ENCODE peak calls at places on chromosomes 5 and 9, in five cellular contexts. One of them, this sample, is unnamed.

GRCh38 chr9:947985-948384 is 28.5 kb upstream of the DMRT3 start:
- DNase-seq in SK-N-SH: no peak
- DNase-seq in HCT116: no peak
- DNase-seq in GM23338: no peak
- DNase-seq in Panc1: no peak
- DNase-seq in this sample: no peak

GRCh38 chr5:14250094-14250777 is 107.1 kb downstream of the TRIO start:
- DNase-seq in SK-N-SH: peak
- DNase-seq in HCT116: no peak
- DNase-seq in GM23338: peak
- DNase-seq in Panc1: no peak
- DNase-seq in this sample: no peak

GRCh38 chr9:124756011-124756410 is 15.1 kb downstream of the NR6A1 start:
- DNase-seq in SK-N-SH: no peak
- DNase-seq in HCT116: no peak
- DNase-seq in GM23338: no peak
- DNase-seq in Panc1: no peak
- DNase-seq in this sample: no peak

GRCh38 chr9:105126233-105126632 is 118.2 kb upstream of the SLC44A1 start:
- DNase-seq in SK-N-SH: no peak
- DNase-seq in HCT116: no peak
- DNase-seq in GM23338: no peak
- DNase-seq in Panc1: no peak
- DNase-seq in this sample: no peak

GRCh38 chr5:135829681-135830383 is 4.6 kb upstream of the SLC25A48 start:
- DNase-seq in SK-N-SH: peak
- DNase-seq in HCT116: peak
- DNase-seq in GM23338: peak
- DNase-seq in Panc1: peak
- DNase-seq in this sample: peak

GRCh38 chr9:4197548-4197947 is 102.3 kb downstream of the GLIS3 start:
- DNase-seq in SK-N-SH: peak
- DNase-seq in HCT116: no peak
- DNase-seq in GM23338: peak
- DNase-seq in Panc1: no peak
- DNase-seq in this sample: peak

GRCh38 chr5:11082546-11082945 is 321.5 kb upstream of the DAP start:
- DNase-seq in SK-N-SH: no peak
- DNase-seq in HCT116: no peak
- DNase-seq in GM23338: no peak
- DNase-seq in Panc1: no peak
- DNase-seq in this sample: no peak

GRCh38 chr5:174793684-174794328 is 69.4 kb downstream of the MSX2 start:
- DNase-seq in SK-N-SH: peak
- DNase-seq in HCT116: peak
- DNase-seq in GM23338: peak
- DNase-seq in Panc1: peak
- DNase-seq in this sample: peak

GRCh38 chr9:23493219-23493618 is 332.8 kb downstream of the ELAVL2 start:
- DNase-seq in SK-N-SH: no peak
- DNase-seq in HCT116: no peak
- DNase-seq in GM23338: no peak
- DNase-seq in Panc1: no peak
- DNase-seq in this sample: no peak

GRCh38 chr5:84494453-84494852 is 109.8 kb upstream of the EDIL3 start:
- DNase-seq in SK-N-SH: no peak
- DNase-seq in HCT116: no peak
- DNase-seq in GM23338: no peak
- DNase-seq in Panc1: no peak
- DNase-seq in this sample: no peak

GRCh38 chr5:142110046-142110531 is 1.5 kb downstream of the NDFIP1 start:
- DNase-seq in SK-N-SH: peak
- DNase-seq in HCT116: no peak
- DNase-seq in GM23338: no peak
- DNase-seq in Panc1: no peak
- DNase-seq in this sample: no peak

GRCh38 chr5:55146543-55147151 is 13.3 kb upstream of the GPX8 start:
- DNase-seq in SK-N-SH: peak
- DNase-seq in HCT116: peak
- DNase-seq in GM23338: peak
- DNase-seq in Panc1: peak
- DNase-seq in this sample: peak

GRCh38 chr5:167440846-167441245 is 850.6 kb upstream of the WWC1 start:
- DNase-seq in SK-N-SH: no peak
- DNase-seq in HCT116: no peak
- DNase-seq in GM23338: no peak
- DNase-seq in Panc1: no peak
- DNase-seq in this sample: no peak

GRCh38 chr5:30838936-30839511 is 354.5 kb upstream of the CDH6 start:
- DNase-seq in SK-N-SH: no peak
- DNase-seq in HCT116: no peak
- DNase-seq in GM23338: no peak
- DNase-seq in Panc1: no peak
- DNase-seq in this sample: no peak

GRCh38 chr9:108444400-108445358 is 411.1 kb downstream of the ACTL7B start:
- DNase-seq in SK-N-SH: no peak
- DNase-seq in HCT116: peak
- DNase-seq in GM23338: no peak
- DNase-seq in Panc1: no peak
- DNase-seq in this sample: no peak

GRCh38 chr5:107783551-107783950 is 112.8 kb upstream of the EFNA5 start:
- DNase-seq in SK-N-SH: no peak
- DNase-seq in HCT116: no peak
- DNase-seq in GM23338: no peak
- DNase-seq in Panc1: no peak
- DNase-seq in this sample: no peak

GRCh38 chr5:45277860-45278259 is 418.3 kb downstream of the HCN1 start:
- DNase-seq in SK-N-SH: no peak
- DNase-seq in HCT116: peak
- DNase-seq in GM23338: no peak
- DNase-seq in Panc1: no peak
- DNase-seq in this sample: no peak

GRCh38 chr5:38613992-38614836 is 57.8 kb upstream of the LIFR start:
- DNase-seq in SK-N-SH: no peak
- DNase-seq in HCT116: peak
- DNase-seq in GM23338: peak
- DNase-seq in Panc1: no peak
- DNase-seq in this sample: no peak
- TF ChIP-seq POLR2AphosphoS5 in SK-N-SH: no peak
- TF ChIP-seq POLR2AphosphoS5 in HCT116: no peak
- TF ChIP-seq POLR2AphosphoS5 in GM23338: no peak
- TF ChIP-seq POLR2AphosphoS5 in Panc1: no peak
- TF ChIP-seq POLR2AphosphoS5 in this sample: no peak

GRCh38 chr9:35611230-35611797 is 6.3 kb downstream of the TESK1 start:
- DNase-seq in SK-N-SH: peak
- DNase-seq in HCT116: peak
- DNase-seq in GM23338: peak
- DNase-seq in Panc1: peak
- DNase-seq in this sample: peak
- TF ChIP-seq CTCF in SK-N-SH: peak
- TF ChIP-seq CTCF in HCT116: peak
- TF ChIP-seq CTCF in GM23338: peak
- TF ChIP-seq CTCF in Panc1: no peak
- TF ChIP-seq CTCF in this sample: peak

GRCh38 chr9:130271473-130271872 is 5.9 kb downstream of the HMCN2 start:
- DNase-seq in SK-N-SH: no peak
- DNase-seq in HCT116: no peak
- DNase-seq in GM23338: no peak
- DNase-seq in Panc1: no peak
- DNase-seq in this sample: no peak

GRCh38 chr9:130275156-130275555 is 9.6 kb downstream of the HMCN2 start:
- DNase-seq in SK-N-SH: no peak
- DNase-seq in HCT116: no peak
- DNase-seq in GM23338: no peak
- DNase-seq in Panc1: no peak
- DNase-seq in this sample: no peak

GRCh38 chr9:130276955-130277354 is 11.4 kb downstream of the HMCN2 start:
- DNase-seq in SK-N-SH: no peak
- DNase-seq in HCT116: no peak
- DNase-seq in GM23338: no peak
- DNase-seq in Panc1: no peak
- DNase-seq in this sample: no peak

GRCh38 chr9:130276121-130276520 is 10.6 kb downstream of the HMCN2 start:
- DNase-seq in SK-N-SH: no peak
- DNase-seq in HCT116: no peak
- DNase-seq in GM23338: no peak
- DNase-seq in Panc1: no peak
- DNase-seq in this sample: no peak
- TF ChIP-seq REST in SK-N-SH: no peak
- TF ChIP-seq REST in HCT116: no peak
- TF ChIP-seq REST in GM23338: no peak
- TF ChIP-seq REST in Panc1: no peak
- TF ChIP-seq REST in this sample: no peak

DNA sequence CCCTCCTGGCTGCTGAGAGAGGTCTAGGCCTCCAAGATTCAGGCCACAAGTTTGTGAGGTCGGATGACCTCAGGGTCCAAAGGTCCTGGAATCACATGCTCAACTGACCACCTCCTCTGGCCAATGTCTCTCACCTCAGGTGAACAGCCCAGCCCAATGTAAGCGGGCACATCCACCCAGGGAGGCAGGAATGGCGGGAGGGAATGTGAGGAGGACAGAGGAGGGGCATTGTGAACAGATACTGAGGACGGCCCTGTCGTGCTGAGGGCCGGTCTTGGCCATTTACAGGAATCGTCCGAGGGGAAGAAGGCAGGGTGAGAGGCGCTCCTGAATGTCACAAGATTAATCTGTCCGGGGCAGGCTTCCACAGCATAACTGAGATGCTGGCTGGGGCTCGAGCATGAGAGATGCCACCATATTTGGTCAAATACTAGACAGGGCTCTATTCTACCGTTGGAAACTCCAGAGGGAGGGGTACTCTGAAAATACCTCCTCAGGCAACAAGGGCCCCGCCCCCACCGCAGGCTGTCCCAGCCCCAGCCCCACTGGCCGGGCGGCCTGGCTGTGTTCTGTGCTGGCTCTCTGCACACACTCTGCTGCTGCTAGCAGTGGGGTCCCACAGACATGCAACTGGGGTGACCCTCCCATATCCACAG is 1.5 kb upstream of the IL17B start:
- DNase-seq in SK-N-SH: no peak
- DNase-seq in HCT116: no peak
- DNase-seq in GM23338: no peak
- DNase-seq in Panc1: no peak
- DNase-seq in this sample: no peak
- TF ChIP-seq POLR2AphosphoS5 in SK-N-SH: no peak
- TF ChIP-seq POLR2AphosphoS5 in HCT116: no peak
- TF ChIP-seq POLR2AphosphoS5 in GM23338: no peak
- TF ChIP-seq POLR2AphosphoS5 in Panc1: no peak
- TF ChIP-seq POLR2AphosphoS5 in this sample: no peak

GRCh38 chr5:17218353-17219005 is 1.0 kb downstream of the BASP1 start:
- DNase-seq in SK-N-SH: peak
- DNase-seq in HCT116: no peak
- DNase-seq in GM23338: peak
- DNase-seq in Panc1: no peak
- DNase-seq in this sample: peak

GRCh38 chr5:17216974-17217325 is 481 bp upstream of the BASP1 start:
- DNase-seq in SK-N-SH: no peak
- DNase-seq in HCT116: no peak
- DNase-seq in GM23338: peak
- DNase-seq in Panc1: no peak
- DNase-seq in this sample: peak

GRCh38 chr5:17213938-17214337 is 3.5 kb upstream of the BASP1 start:
- DNase-seq in SK-N-SH: no peak
- DNase-seq in HCT116: no peak
- DNase-seq in GM23338: no peak
- DNase-seq in Panc1: no peak
- DNase-seq in this sample: no peak

GRCh38 chr5:17217421-17218352 is at the start of gene BASP1:
- DNase-seq in SK-N-SH: peak
- DNase-seq in HCT116: no peak
- DNase-seq in GM23338: peak
- DNase-seq in Panc1: no peak
- DNase-seq in this sample: peak

GRCh38 chr5:17216176-17216973 is 1.1 kb upstream of the BASP1 start:
- DNase-seq in SK-N-SH: peak
- DNase-seq in HCT116: peak
- DNase-seq in GM23338: peak
- DNase-seq in Panc1: peak
- DNase-seq in this sample: peak
- TF ChIP-seq CTCF in SK-N-SH: peak
- TF ChIP-seq CTCF in HCT116: peak
- TF ChIP-seq CTCF in GM23338: peak
- TF ChIP-seq CTCF in Panc1: peak
- TF ChIP-seq CTCF in this sample: peak

GRCh38 chr5:123735384-123735783 is 223.4 kb downstream of the CSNK1G3 start:
- DNase-seq in SK-N-SH: no peak
- DNase-seq in HCT116: no peak
- DNase-seq in GM23338: no peak
- DNase-seq in Panc1: no peak
- DNase-seq in this sample: no peak

DNA sequence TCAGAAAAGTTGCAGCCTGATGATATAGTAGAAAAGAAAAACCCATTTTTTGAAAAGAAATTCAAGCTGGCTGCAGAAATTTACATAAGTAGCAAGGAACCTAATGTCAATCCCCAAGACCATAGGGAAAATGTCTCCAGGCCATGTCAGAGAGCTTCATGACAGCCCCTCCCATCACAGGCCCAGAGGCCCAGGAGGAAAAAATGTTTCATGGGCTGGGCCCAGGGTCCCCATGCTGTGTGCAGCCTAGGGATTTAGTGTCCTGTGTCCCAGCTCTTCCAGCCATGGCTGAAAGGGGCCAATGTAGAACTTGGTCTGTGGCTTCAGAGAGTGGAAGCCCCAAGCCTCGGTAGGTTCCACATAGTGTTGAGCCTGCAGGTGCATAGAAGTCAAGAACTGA is 220.3 kb downstream of the CSNK1G3 start:
- DNase-seq in SK-N-SH: no peak
- DNase-seq in HCT116: no peak
- DNase-seq in GM23338: peak
- DNase-seq in Panc1: no peak
- DNase-seq in this sample: no peak
- TF ChIP-seq REST in SK-N-SH: no peak
- TF ChIP-seq REST in HCT116: no peak
- TF ChIP-seq REST in GM23338: no peak
- TF ChIP-seq REST in Panc1: no peak
- TF ChIP-seq REST in this sample: no peak

DNA sequence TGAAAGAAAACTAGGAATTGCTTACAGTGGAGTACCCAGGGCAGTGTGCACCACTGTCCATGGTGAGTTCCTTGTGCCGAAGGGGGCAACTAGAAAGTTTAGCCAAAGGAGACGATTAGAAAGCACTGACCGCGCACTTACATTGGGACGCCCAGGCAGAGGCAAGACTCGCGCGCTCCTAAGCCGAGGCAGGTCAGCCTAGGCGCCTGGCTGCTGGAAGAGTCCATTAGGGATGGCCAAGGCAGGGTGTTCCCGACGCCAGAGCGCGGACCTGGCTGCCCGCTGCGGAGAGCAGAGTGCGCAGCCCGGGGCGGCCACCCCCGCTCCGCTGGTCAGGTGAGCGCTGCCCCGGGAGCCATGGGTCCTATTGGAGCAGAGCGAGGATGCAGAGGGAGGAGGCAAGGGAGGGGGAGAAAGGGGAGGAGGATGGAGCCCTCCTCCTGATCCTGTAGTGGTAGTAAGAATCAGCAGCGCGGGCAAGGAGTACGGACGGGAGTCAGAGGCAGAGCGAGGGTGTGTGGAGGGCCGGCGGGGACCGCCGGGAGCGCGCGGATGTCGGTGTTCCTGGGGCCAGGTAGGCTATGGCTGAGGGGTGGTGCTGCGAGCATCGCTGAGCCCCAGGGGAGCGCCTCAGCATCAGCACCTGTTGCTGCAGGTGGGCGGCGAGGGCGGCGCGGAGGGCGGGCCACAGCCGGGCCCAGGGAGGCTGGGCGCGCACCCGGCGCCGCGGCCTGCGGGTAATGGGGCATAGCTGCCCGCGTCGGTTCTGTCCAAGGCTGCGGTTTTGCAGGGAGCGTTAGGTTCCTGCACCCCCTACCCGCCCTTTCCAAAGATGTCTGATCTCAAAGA is at the start of gene ADGRV1:
- DNase-seq in SK-N-SH: peak
- DNase-seq in HCT116: peak
- DNase-seq in GM23338: peak
- DNase-seq in Panc1: no peak
- DNase-seq in this sample: no peak
- TF ChIP-seq POLR2AphosphoS5 in SK-N-SH: peak
- TF ChIP-seq POLR2AphosphoS5 in HCT116: peak
- TF ChIP-seq POLR2AphosphoS5 in GM23338: peak
- TF ChIP-seq POLR2AphosphoS5 in Panc1: no peak
- TF ChIP-seq POLR2AphosphoS5 in this sample: no peak